ENCODE peak calls at places on chromosomes 2 and 18, in eight cellular contexts. F is activated T-helper 1 cell treated with anti-CD3 and anti-CD28 coated beads, Interleukin-2, amount 50 U/mL, for 16 hours; H is HFFc6; A is NCI-H2029 treated with DMSO at 0.1 percent for 48 hours; Z is ELR; K is activated effector memory CD4-positive, alpha-beta T cell treated with anti-CD3 and anti-CD28 coated beads, Interleukin-2, amount 50 U/mL, for 16 hours; M is GM20000; E is anterior cingulate cortex. G is an unnamed sample.

GRCh38 chr18:74331404-74331803 is 15.8 kb downstream of the C18orf63 start:
- DNase-seq in F (no peak), H (peak), A (no peak), Z (peak), K (no peak), M (no peak), E (no peak), G (no peak)

GRCh38 chr2:144950874-144951560 is 431.1 kb upstream of the ZEB2 start:
- DNase-seq in F (no peak), H (peak), A (no peak), Z (peak), K (no peak), M (no peak), E (no peak), G (no peak)

GRCh38 chr2:200453142-200453852 is 56.6 kb downstream of the KCTD18 start:
- DNase-seq in F (no peak), H (no peak), A (no peak), Z (no peak), K (no peak), M (no peak), E (no peak), G (no peak)

GRCh38 chr2:212649646-212650045 is 111.0 kb upstream of the ERBB4 start:
- DNase-seq in F (no peak), H (no peak), A (no peak), Z (no peak), K (no peak), M (no peak), E (no peak), G (no peak)

GRCh38 chr2:128732976-128733431 is 414.3 kb upstream of the HS6ST1 start:
- DNase-seq in F (no peak), H (no peak), A (no peak), Z (no peak), K (no peak), M (no peak), E (no peak), G (no peak)

GRCh38 chr2:60550151-60550983 is 3.1 kb downstream of the BCL11A start:
- DNase-seq in F (no peak), H (peak), A (peak), Z (peak), K (peak), M (peak), E (peak), G (no peak)

GRCh38 chr2:170106441-170106840 is 71.5 kb upstream of the MYO3B start:
- DNase-seq in F (no peak), H (no peak), A (no peak), Z (no peak), K (no peak), M (no peak), E (no peak), G (no peak)

GRCh38 chr2:83113953-83114352 is 1345.1 kb downstream of the SUCLG1 start:
- DNase-seq in F (no peak), H (no peak), A (no peak), Z (peak), K (no peak), M (no peak), E (no peak), G (no peak)

GRCh38 chr2:98470851-98471255 is 26.2 kb downstream of the INPP4A start:
- DNase-seq in F (no peak), H (no peak), A (no peak), Z (no peak), K (peak), M (no peak), E (no peak), G (no peak)

GRCh38 chr2:30230479-30230854 is 867 bp upstream of the LBH start:
- DNase-seq in F (no peak), H (no peak), A (no peak), Z (no peak), K (peak), M (no peak), E (no peak), G (no peak)

GRCh38 chr2:174561283-174562275 is 36.0 kb downstream of the WIPF1 start:
- DNase-seq in F (no peak), H (no peak), A (peak), Z (no peak), K (no peak), M (no peak), E (peak), G (no peak)

GRCh38 chr18:45755936-45756335 is 32.0 kb downstream of the SLC14A1 start:
- DNase-seq in F (no peak), H (no peak), A (peak), Z (peak), K (no peak), M (no peak), E (no peak), G (no peak)

GRCh38 chr18:12703714-12704113 is 872 bp downstream of the PSMG2 start:
- DNase-seq in F (no peak), H (peak), A (no peak), Z (peak), K (no peak), M (no peak), E (no peak), G (no peak)

GRCh38 chr2:224778474-224778877 is 62.3 kb upstream of the CCDC195 start:
- DNase-seq in F (no peak), H (peak), A (peak), Z (peak), K (peak), M (peak), E (no peak), G (no peak)

GRCh38 chr2:223642496-223642895 is 40.3 kb upstream of the SCG2 start:
- DNase-seq in F (no peak), H (no peak), A (no peak), Z (no peak), K (no peak), M (no peak), E (no peak), G (no peak)

GRCh38 chr2:28821295-28821958 is 10.8 kb downstream of the SPDYA start:
- DNase-seq in F (peak), H (peak), A (peak), Z (peak), K (peak), M (peak), E (no peak), G (no peak)

GRCh38 chr2:218960196-218961165 is 1.0 kb downstream of the CDK5R2 start:
- DNase-seq in F (no peak), H (no peak), A (no peak), Z (no peak), K (peak), M (peak), E (no peak), G (no peak)

GRCh38 chr2:48065096-48065495 is 158.8 kb upstream of the FBXO11 start:
- DNase-seq in F (no peak), H (no peak), A (no peak), Z (no peak), K (no peak), M (no peak), E (no peak), G (no peak)

GRCh38 chr2:80634590-80634989 is 330.0 kb upstream of the LRRTM1 start:
- DNase-seq in F (no peak), H (no peak), A (no peak), Z (no peak), K (no peak), M (no peak), E (no peak), G (no peak)

GRCh38 chr2:172743898-172744297 is 8.3 kb downstream of the RAPGEF4 start:
- DNase-seq in F (no peak), H (no peak), A (no peak), Z (no peak), K (no peak), M (no peak), E (no peak), G (no peak)

GRCh38 chr2:132901661-132902060 is 231.7 kb upstream of the LYPD1 start:
- DNase-seq in F (no peak), H (no peak), A (no peak), Z (no peak), K (no peak), M (no peak), E (no peak), G (no peak)

GRCh38 chr2:240433973-240434727 is 1.3 kb upstream of the GPC1 start:
- DNase-seq in F (no peak), H (peak), A (no peak), Z (peak), K (peak), M (peak), E (no peak), G (no peak)

GRCh38 chr2:8457620-8458255 is 224.1 kb upstream of the ID2 start:
- DNase-seq in F (no peak), H (no peak), A (peak), Z (no peak), K (peak), M (peak), E (no peak), G (peak)

GRCh38 chr2:215434447-215435260 is 1.2 kb downstream of the FN1 start:
- DNase-seq in F (no peak), H (no peak), A (no peak), Z (peak), K (no peak), M (no peak), E (no peak), G (no peak)

GRCh38 chr18:23716516-23716915 is 27.3 kb downstream of the LAMA3 start:
- DNase-seq in F (no peak), H (peak), A (no peak), Z (peak), K (no peak), M (no peak), E (no peak), G (no peak)

GRCh38 chr2:99608861-99609260 is 119.0 kb upstream of the REV1 start:
- DNase-seq in F (no peak), H (no peak), A (no peak), Z (no peak), K (no peak), M (no peak), E (no peak), G (no peak)

G was measured in NCI-H1417 treated with DMSO at 0.1 percent for 48 hours.